ENCODE peak calls at places on chromosomes 12 and 14, in seven cellular contexts. One of them, this sample, is unnamed.

GRCh38 chr14:37063467-37064240 is 108.8 kb downstream of the SLC25A21 start:
- DNase-seq in HepG2: no peak
- DNase-seq in K562: no peak
- DNase-seq in HCT116: no peak
- DNase-seq in WTC11: no peak
- DNase-seq in H1: no peak
- DNase-seq in GM12878: no peak
- DNase-seq in this sample: no peak

GRCh38 chr12:2683283-2684025 is 111.3 kb upstream of the FKBP4 start:
- DNase-seq in HepG2: no peak
- DNase-seq in K562: no peak
- DNase-seq in HCT116: no peak
- DNase-seq in WTC11: no peak
- DNase-seq in H1: no peak
- DNase-seq in GM12878: no peak
- DNase-seq in this sample: no peak

GRCh38 chr14:63323148-63323547 is 4.4 kb upstream of the GPHB5 start:
- DNase-seq in HepG2: no peak
- DNase-seq in K562: no peak
- DNase-seq in HCT116: no peak
- DNase-seq in WTC11: no peak
- DNase-seq in H1: no peak
- DNase-seq in GM12878: no peak
- DNase-seq in this sample: no peak

GRCh38 chr14:89641495-89642162 is 224.6 kb upstream of the FOXN3 start:
- DNase-seq in HepG2: peak
- DNase-seq in K562: no peak
- DNase-seq in HCT116: no peak
- DNase-seq in WTC11: no peak
- DNase-seq in H1: no peak
- DNase-seq in GM12878: peak
- DNase-seq in this sample: no peak

GRCh38 chr12:95102916-95103671 is 29.7 kb upstream of the NR2C1 start:
- DNase-seq in HepG2: peak
- DNase-seq in K562: no peak
- DNase-seq in HCT116: peak
- DNase-seq in WTC11: no peak
- DNase-seq in H1: no peak
- DNase-seq in GM12878: peak
- DNase-seq in this sample: peak

GRCh38 chr14:32509632-32510187 is 180.6 kb downstream of the AKAP6 start:
- DNase-seq in HepG2: peak
- DNase-seq in K562: no peak
- DNase-seq in HCT116: no peak
- DNase-seq in WTC11: no peak
- DNase-seq in H1: no peak
- DNase-seq in GM12878: no peak
- DNase-seq in this sample: peak

GRCh38 chr14:91258021-91258618 is 13.6 kb upstream of the GPR68 start:
- DNase-seq in HepG2: no peak
- DNase-seq in K562: no peak
- DNase-seq in HCT116: no peak
- DNase-seq in WTC11: no peak
- DNase-seq in H1: no peak
- DNase-seq in GM12878: no peak
- DNase-seq in this sample: no peak

GRCh38 chr12:113664224-113664681 is 192.6 kb upstream of the LHX5 start:
- DNase-seq in HepG2: no peak
- DNase-seq in K562: peak
- DNase-seq in HCT116: no peak
- DNase-seq in WTC11: no peak
- DNase-seq in H1: no peak
- DNase-seq in GM12878: no peak
- DNase-seq in this sample: no peak

GRCh38 chr14:50964683-50965390 is 20.6 kb upstream of the PYGL start:
- DNase-seq in HepG2: peak
- DNase-seq in K562: no peak
- DNase-seq in HCT116: no peak
- DNase-seq in WTC11: no peak
- DNase-seq in H1: no peak
- DNase-seq in GM12878: no peak
- DNase-seq in this sample: no peak

GRCh38 chr14:99357151-99357550 is 85.2 kb upstream of the BCL11B start:
- DNase-seq in HepG2: no peak
- DNase-seq in K562: no peak
- DNase-seq in HCT116: no peak
- DNase-seq in WTC11: no peak
- DNase-seq in H1: no peak
- DNase-seq in GM12878: no peak
- DNase-seq in this sample: no peak

GRCh38 chr14:94555991-94556390 is 5.3 kb upstream of the SERPINA4 start:
- DNase-seq in HepG2: no peak
- DNase-seq in K562: no peak
- DNase-seq in HCT116: no peak
- DNase-seq in WTC11: no peak
- DNase-seq in H1: no peak
- DNase-seq in GM12878: no peak
- DNase-seq in this sample: no peak

GRCh38 chr14:77225254-77225653 is 43.7 kb downstream of the TMEM63C start:
- DNase-seq in HepG2: no peak
- DNase-seq in K562: no peak
- DNase-seq in HCT116: no peak
- DNase-seq in WTC11: no peak
- DNase-seq in H1: no peak
- DNase-seq in GM12878: no peak
- DNase-seq in this sample: no peak

GRCh38 chr14:26191666-26192065 is 406.2 kb downstream of the NOVA1 start:
- DNase-seq in HepG2: no peak
- DNase-seq in K562: no peak
- DNase-seq in HCT116: no peak
- DNase-seq in WTC11: no peak
- DNase-seq in H1: no peak
- DNase-seq in GM12878: no peak
- DNase-seq in this sample: no peak

GRCh38 chr12:85280984-85281946 is 1.2 kb downstream of the ALX1 start:
- DNase-seq in HepG2: no peak
- DNase-seq in K562: no peak
- DNase-seq in HCT116: no peak
- DNase-seq in WTC11: no peak
- DNase-seq in H1: no peak
- DNase-seq in GM12878: no peak
- DNase-seq in this sample: no peak

GRCh38 chr14:77302926-77303325 is 17.8 kb downstream of the POMT2 start:
- DNase-seq in HepG2: peak
- DNase-seq in K562: peak
- DNase-seq in HCT116: peak
- DNase-seq in WTC11: no peak
- DNase-seq in H1: no peak
- DNase-seq in GM12878: no peak
- DNase-seq in this sample: no peak

GRCh38 chr12:126384029-126384564 is 1318.9 kb downstream of the AACS start:
- DNase-seq in HepG2: no peak
- DNase-seq in K562: no peak
- DNase-seq in HCT116: no peak
- DNase-seq in WTC11: no peak
- DNase-seq in H1: no peak
- DNase-seq in GM12878: no peak
- DNase-seq in this sample: no peak

GRCh38 chr12:126390969-126391566 is 1325.8 kb downstream of the AACS start:
- DNase-seq in HepG2: no peak
- DNase-seq in K562: no peak
- DNase-seq in HCT116: no peak
- DNase-seq in WTC11: no peak
- DNase-seq in H1: no peak
- DNase-seq in GM12878: no peak
- DNase-seq in this sample: no peak

GRCh38 chr12:126385785-126386184 is 1320.5 kb downstream of the AACS start:
- DNase-seq in HepG2: no peak
- DNase-seq in K562: no peak
- DNase-seq in HCT116: no peak
- DNase-seq in WTC11: no peak
- DNase-seq in H1: no peak
- DNase-seq in GM12878: no peak
- DNase-seq in this sample: no peak

GRCh38 chr12:126389961-126390360 is 1324.7 kb downstream of the AACS start:
- DNase-seq in HepG2: no peak
- DNase-seq in K562: no peak
- DNase-seq in HCT116: no peak
- DNase-seq in WTC11: no peak
- DNase-seq in H1: no peak
- DNase-seq in GM12878: no peak
- DNase-seq in this sample: no peak

GRCh38 chr12:126389215-126389841 is 1324.1 kb downstream of the AACS start:
- DNase-seq in HepG2: no peak
- DNase-seq in K562: no peak
- DNase-seq in HCT116: no peak
- DNase-seq in WTC11: no peak
- DNase-seq in H1: no peak
- DNase-seq in GM12878: no peak
- DNase-seq in this sample: no peak
- TF ChIP-seq SP1 in HepG2: no peak
- TF ChIP-seq SP1 in K562: no peak
- TF ChIP-seq SP1 in HCT116: no peak
- TF ChIP-seq SP1 in WTC11: no peak
- TF ChIP-seq SP1 in H1: no peak
- TF ChIP-seq SP1 in GM12878: no peak
- TF ChIP-seq SP1 in this sample: no peak

GRCh38 chr12:80860928-80861327 is 76.8 kb downstream of the LIN7A start:
- DNase-seq in HepG2: no peak
- DNase-seq in K562: no peak
- DNase-seq in HCT116: no peak
- DNase-seq in WTC11: no peak
- DNase-seq in H1: no peak
- DNase-seq in GM12878: no peak
- DNase-seq in this sample: no peak

GRCh38 chr12:80862606-80863005 is 75.1 kb downstream of the LIN7A start:
- DNase-seq in HepG2: no peak
- DNase-seq in K562: no peak
- DNase-seq in HCT116: no peak
- DNase-seq in WTC11: no peak
- DNase-seq in H1: no peak
- DNase-seq in GM12878: no peak
- DNase-seq in this sample: no peak

GRCh38 chr12:80864046-80864735 is 73.5 kb downstream of the LIN7A start:
- DNase-seq in HepG2: no peak
- DNase-seq in K562: no peak
- DNase-seq in HCT116: no peak
- DNase-seq in WTC11: no peak
- DNase-seq in H1: no peak
- DNase-seq in GM12878: no peak
- DNase-seq in this sample: no peak

GRCh38 chr12:80860206-80860605 is 77.5 kb downstream of the LIN7A start:
- DNase-seq in HepG2: no peak
- DNase-seq in K562: no peak
- DNase-seq in HCT116: no peak
- DNase-seq in WTC11: no peak
- DNase-seq in H1: no peak
- DNase-seq in GM12878: no peak
- DNase-seq in this sample: no peak

DNA sequence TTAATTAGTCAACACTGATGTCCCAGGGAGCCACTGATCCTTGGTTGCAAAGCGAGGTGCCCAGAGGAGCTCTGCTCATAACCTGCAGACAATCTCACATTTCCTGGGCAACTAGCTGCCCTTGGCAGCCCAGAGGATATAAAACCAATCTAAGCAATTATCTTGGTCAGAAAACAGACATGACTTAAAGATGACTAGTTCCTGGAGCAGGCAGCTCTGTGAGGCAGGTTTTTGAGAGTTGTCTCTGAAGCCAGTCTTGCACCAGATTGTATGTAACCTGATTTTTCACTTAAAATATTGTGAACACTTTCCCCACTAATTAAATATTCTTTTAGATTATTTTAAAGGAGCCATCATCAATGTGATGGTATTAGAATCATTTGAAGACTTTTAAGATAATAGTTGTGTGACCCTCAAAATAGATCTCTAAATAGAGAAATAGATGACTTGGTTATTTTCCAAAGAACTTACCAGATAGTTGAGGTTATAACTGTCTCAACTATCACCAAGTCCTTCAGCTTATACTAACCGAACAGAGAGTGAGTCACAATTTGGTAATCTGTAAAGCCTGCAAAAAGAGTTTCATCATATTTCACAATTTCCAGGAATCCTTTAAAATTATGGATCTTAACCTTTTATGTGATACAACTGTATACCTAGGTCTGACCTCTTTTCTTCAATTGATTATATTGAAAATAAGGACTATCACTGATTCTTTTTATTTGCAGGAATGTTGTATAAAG is 75.9 kb downstream of the LIN7A start:
- DNase-seq in HepG2: no peak
- DNase-seq in K562: no peak
- DNase-seq in HCT116: no peak
- DNase-seq in WTC11: no peak
- DNase-seq in H1: no peak
- DNase-seq in GM12878: no peak
- DNase-seq in this sample: no peak
- TF ChIP-seq SP1 in HepG2: no peak
- TF ChIP-seq SP1 in K562: no peak
- TF ChIP-seq SP1 in HCT116: no peak
- TF ChIP-seq SP1 in WTC11: no peak
- TF ChIP-seq SP1 in H1: no peak
- TF ChIP-seq SP1 in GM12878: no peak
- TF ChIP-seq SP1 in this sample: no peak

GRCh38 chr12:93183940-93184663 is 193.6 kb upstream of the NUDT4 start:
- DNase-seq in HepG2: no peak
- DNase-seq in K562: no peak
- DNase-seq in HCT116: no peak
- DNase-seq in WTC11: no peak
- DNase-seq in H1: no peak
- DNase-seq in GM12878: peak
- DNase-seq in this sample: no peak
- TF ChIP-seq SP1 in HepG2: no peak
- TF ChIP-seq SP1 in K562: no peak
- TF ChIP-seq SP1 in HCT116: no peak
- TF ChIP-seq SP1 in WTC11: no peak
- TF ChIP-seq SP1 in H1: no peak
- TF ChIP-seq SP1 in GM12878: no peak
- TF ChIP-seq SP1 in this sample: no peak

GRCh38 chr14:68247867-68248266 is 428.3 kb downstream of the RAD51B start:
- DNase-seq in HepG2: no peak
- DNase-seq in K562: no peak
- DNase-seq in HCT116: no peak
- DNase-seq in WTC11: no peak
- DNase-seq in H1: no peak
- DNase-seq in GM12878: no peak
- DNase-seq in this sample: no peak

GRCh38 chr14:68247281-68247680 is 427.7 kb downstream of the RAD51B start:
- DNase-seq in HepG2: no peak
- DNase-seq in K562: no peak
- DNase-seq in HCT116: no peak
- DNase-seq in WTC11: no peak
- DNase-seq in H1: no peak
- DNase-seq in GM12878: no peak
- DNase-seq in this sample: no peak

GRCh38 chr14:68249534-68250517 is 430.2 kb downstream of the RAD51B start:
- DNase-seq in HepG2: no peak
- DNase-seq in K562: no peak
- DNase-seq in HCT116: peak
- DNase-seq in WTC11: no peak
- DNase-seq in H1: no peak
- DNase-seq in GM12878: no peak
- DNase-seq in this sample: no peak

GRCh38 chr14:68246074-68246980 is 426.7 kb downstream of the RAD51B start:
- DNase-seq in HepG2: no peak
- DNase-seq in K562: no peak
- DNase-seq in HCT116: no peak
- DNase-seq in WTC11: no peak
- DNase-seq in H1: no peak
- DNase-seq in GM12878: no peak
- DNase-seq in this sample: no peak

GRCh38 chr14:68248481-68249255 is 429.1 kb downstream of the RAD51B start:
- DNase-seq in HepG2: peak
- DNase-seq in K562: no peak
- DNase-seq in HCT116: peak
- DNase-seq in WTC11: no peak
- DNase-seq in H1: no peak
- DNase-seq in GM12878: peak
- DNase-seq in this sample: peak
- TF ChIP-seq SP1 in HepG2: no peak
- TF ChIP-seq SP1 in K562: no peak
- TF ChIP-seq SP1 in HCT116: no peak
- TF ChIP-seq SP1 in WTC11: no peak
- TF ChIP-seq SP1 in H1: no peak
- TF ChIP-seq SP1 in GM12878: no peak
- TF ChIP-seq SP1 in this sample: no peak

This sample was measured in HEK293T.